ENCODE peak calls at places on chromosomes 1 and 21, in four cellular contexts. Y is uterus, N is Peyer's patch, L is cardiac muscle cell. H is an unnamed sample.
A peak's percentile ranks its signal among the peaks of the same experiment; 100 is the strongest.

GRCh38 chr1:203181586-203182376 is 4.7 kb downstream of the CHI3L1 start:
- DNase-seq in L (no peak), Y (no peak), N (peak; percentile 23), H (no peak)

GRCh38 chr1:31216016-31216415 is 23.7 kb downstream of the NKAIN1 start:
- DNase-seq in N (peak; percentile 82), Y (peak; percentile 34), L (peak; percentile 74), H (no peak)

GRCh38 chr1:50271337-50271736 is 151.9 kb downstream of the DMRTA2 start:
- DNase-seq in N (no peak), Y (no peak), L (no peak), H (no peak)

GRCh38 chr1:198157847-198158765 is 1.3 kb downstream of the NEK7 start:
- DNase-seq in Y (no peak), N (peak; percentile 41), L (no peak), H (no peak)

GRCh38 chr1:159162511-159163265 is 8.7 kb upstream of the CADM3 start:
- DNase-seq in N (no peak), Y (no peak), L (no peak), H (no peak)

GRCh38 chr1:51063121-51063520 is 38.9 kb upstream of the C1orf185 start:
- DNase-seq in N (no peak), L (no peak), Y (no peak), H (no peak)

GRCh38 chr1:117656202-117656641 is 50.4 kb downstream of the TENT5C start:
- DNase-seq in N (no peak), Y (no peak), L (no peak), H (no peak)

GRCh38 chr1:203402609-203403337 is 51.9 kb upstream of the FMOD start:
- DNase-seq in Y (peak; percentile 56), L (no peak), N (no peak), H (no peak)

GRCh38 chr1:100921110-100921706 is 25.3 kb downstream of the SLC30A7 start:
- DNase-seq in L (peak; percentile 73), N (no peak), Y (no peak), H (no peak)

GRCh38 chr1:159749630-159750029 is 31.1 kb upstream of the DUSP23 start:
- DNase-seq in N (no peak), Y (no peak), L (no peak), H (no peak)

GRCh38 chr1:110874303-110875215 is 1.6 kb downstream of the CD53 start:
- DNase-seq in N (no peak), L (no peak), Y (no peak), H (no peak)

GRCh38 chr1:194176212-194176611 is 989.8 kb upstream of the B3GALT2 start:
- DNase-seq in L (no peak), N (no peak), Y (no peak), H (no peak)

GRCh38 chr1:17273096-17273495 is 24.2 kb downstream of the PADI3 start:
- DNase-seq in Y (no peak), L (no peak), N (no peak), H (no peak)

GRCh38 chr1:51320967-51321923 is 9.1 kb downstream of the TTC39A start:
- DNase-seq in L (no peak), N (peak; percentile 37), Y (no peak), H (no peak)

GRCh38 chr1:117567435-117567834 is 38.4 kb upstream of the TENT5C start:
- DNase-seq in L (no peak), N (no peak), Y (no peak), H (no peak)

GRCh38 chr1:85047472-85048295 is 616 bp downstream of the MCOLN3 start:
- DNase-seq in N (peak; percentile 48), Y (no peak), L (no peak), H (no peak)

GRCh38 chr1:160622885-160623633 is 23.8 kb downstream of the SLAMF1 start:
- DNase-seq in N (no peak), Y (no peak), L (no peak), H (no peak)

GRCh38 chr1:22709227-22709626 is 1.4 kb upstream of the EPHB2 start:
- DNase-seq in N (no peak), Y (no peak), L (no peak), H (no peak)

GRCh38 chr1:199020904-199021303 is 382.1 kb downstream of the PTPRC start:
- DNase-seq in N (no peak), Y (no peak), L (no peak), H (no peak)

GRCh38 chr1:153544453-153545066 is 1.0 kb downstream of the S100A4 start:
- DNase-seq in L (no peak), N (no peak), Y (no peak), H (peak; percentile 25)

GRCh38 chr1:153547560-153548551 is 1.2 kb downstream of the S100A3 start:
- DNase-seq in N (peak; percentile 41), L (peak; percentile 19), Y (peak; percentile 17), H (peak; percentile 16)

GRCh38 chr1:153546796-153547559 is 1.4 kb upstream of the S100A4 start:
- DNase-seq in N (peak; percentile 37), Y (peak; percentile 17), L (no peak), H (peak; percentile 16)

GRCh38 chr1:153545067-153546055 is at the start of gene S100A4:
- DNase-seq in L (peak; percentile 96), N (peak; percentile 96), Y (peak; percentile 95), H (peak; percentile 95)

DNA sequence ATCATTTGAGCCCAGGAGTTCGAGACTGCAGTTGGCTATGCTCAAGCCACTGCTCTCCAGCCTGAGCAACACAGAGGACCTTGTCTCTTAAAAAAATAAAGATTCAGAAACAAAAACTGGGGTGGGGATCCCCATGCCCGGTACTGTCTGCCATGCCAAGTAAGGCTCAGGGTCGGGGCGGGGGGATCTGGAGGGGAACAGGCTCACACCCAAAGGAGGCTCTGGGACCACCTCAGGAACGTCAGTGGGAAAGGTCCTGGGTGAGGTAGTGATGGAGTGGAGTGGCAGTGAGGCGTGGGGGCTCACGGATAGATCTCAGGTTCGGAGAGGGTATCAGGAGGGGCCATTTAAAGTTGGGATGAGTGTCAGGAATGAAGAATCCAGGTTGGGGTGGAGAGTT is 765 bp upstream of the S100A4 start:
- DNase-seq in N (peak; percentile 30), Y (peak; percentile 20), L (no peak), H (peak; percentile 19)
- H3K4me1 ChIP-seq in N (peaks cover 4% of the 10 kb centered on the region), Y (peaks cover 31% of the 10 kb centered on the region), L (peaks cover 24% of the 10 kb centered on the region), H (peaks cover 93% of the 10 kb centered on the region)

GRCh38 chr1:5992814-5993552 is 758 bp upstream of the NPHP4 start:
- DNase-seq in Y (no peak), L (no peak), N (no peak), H (no peak)

GRCh38 chr1:5992034-5992813 is at the start of gene NPHP4:
- DNase-seq in N (peak; percentile 99), Y (peak; percentile 100), L (peak; percentile 99), H (peak; percentile 99)

GRCh38 chr1:5991784-5992033 is 516 bp downstream of the NPHP4 start:
- DNase-seq in L (no peak), Y (no peak), N (no peak), H (no peak)

GRCh38 chr1:5994713-5995621 is 2.7 kb upstream of the NPHP4 start:
- DNase-seq in Y (no peak), L (no peak), N (no peak), H (no peak)

GRCh38 chr1:5993553-5994510 is 1.6 kb upstream of the NPHP4 start:
- DNase-seq in N (no peak), L (no peak), Y (no peak), H (no peak)
- H3K27ac ChIP-seq in N (no peak overlapping the region), L (no peak overlapping the region), Y (no peak overlapping the region), H (no peak overlapping the region)

DNA sequence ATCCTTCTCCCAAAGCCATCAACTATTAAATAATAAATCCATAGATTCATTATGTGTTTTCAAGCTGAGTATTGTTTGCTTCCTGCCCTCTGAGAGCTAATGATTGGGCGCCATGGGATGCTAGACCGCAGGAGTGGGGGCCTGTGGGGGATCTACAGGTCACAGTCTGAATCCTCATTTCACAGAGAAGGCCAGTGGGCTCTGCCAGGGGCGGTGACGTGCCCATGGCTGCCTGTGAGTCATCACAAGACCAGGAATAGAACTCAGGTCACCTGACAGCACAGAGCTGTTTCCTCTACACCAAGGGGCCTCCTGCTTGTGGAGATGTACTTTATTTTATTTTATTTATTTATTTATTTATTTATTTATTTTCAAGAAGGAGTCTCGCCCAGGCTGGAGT is 15.0 kb downstream of the IL6R start:
- DNase-seq in Y (peak; percentile 95), N (peak; percentile 70), L (no peak), H (peak; percentile 97)
- H3K4me3 ChIP-seq in Y (no peak overlapping the region), N (no peak overlapping the region), L (no peak overlapping the region), H (peak overlapping the region; percentile 38)

GRCh38 chr21:37437376-37438080 is 71.0 kb downstream of the DYRK1A start:
- DNase-seq in Y (no peak), N (no peak), L (no peak), H (no peak)
- H3K4me1 ChIP-seq in Y (peaks cover 4% of the 10 kb centered on the region), N (no peaks in the 10 kb centered on the region), L (peaks cover 16% of the 10 kb centered on the region), H (no peaks in the 10 kb centered on the region)

GRCh38 chr1:4048921-4049320 is 148.8 kb upstream of the C1orf174 start:
- DNase-seq in N (no peak), Y (no peak), L (no peak), H (no peak)
- H3K27ac ChIP-seq in N (no peak overlapping the region), Y (no peak overlapping the region), L (no peak overlapping the region), H (no peak overlapping the region)

DNA sequence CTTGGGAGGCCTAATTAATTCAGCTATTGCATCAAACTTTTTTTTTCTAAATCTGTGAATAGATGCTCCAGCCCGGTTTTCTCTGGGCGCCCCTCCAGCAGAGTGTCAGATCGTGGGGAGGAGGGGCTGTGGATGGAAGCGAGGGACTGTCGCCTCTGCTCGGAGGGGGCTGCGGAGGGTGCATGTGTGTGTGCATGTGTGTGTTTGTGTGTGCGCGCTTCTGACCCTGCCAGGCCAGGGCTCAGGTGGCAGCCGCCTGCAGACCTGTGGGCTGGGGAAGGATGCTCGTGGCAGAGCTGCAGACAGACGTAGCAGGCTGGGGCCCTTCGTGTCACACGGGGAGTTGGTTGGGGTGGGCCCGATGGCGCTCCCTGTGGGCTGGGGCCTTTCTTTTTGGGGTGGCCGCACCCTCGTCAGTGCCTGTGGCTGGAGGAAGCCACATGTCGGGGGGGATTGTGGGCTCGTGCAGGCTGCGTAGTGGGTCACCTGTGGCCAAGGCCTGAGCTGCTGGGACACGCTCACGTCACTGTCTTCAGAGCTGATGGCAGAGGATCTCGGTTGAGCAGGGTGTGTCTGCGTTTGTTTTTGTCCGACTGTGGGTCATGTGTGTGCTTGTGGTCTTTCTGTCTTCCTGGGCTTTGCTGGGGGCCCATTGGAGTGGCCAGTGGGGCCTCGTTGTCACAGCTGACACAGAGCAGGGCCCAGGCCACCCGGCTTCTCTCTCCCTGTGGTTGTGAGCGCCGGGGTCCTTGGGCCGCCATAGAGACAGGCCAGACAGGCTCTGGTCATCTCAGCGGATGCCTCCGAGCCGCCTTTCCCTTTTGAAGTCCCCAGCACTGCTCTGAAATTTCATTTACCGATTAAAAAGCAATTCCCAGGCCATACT is 2.9 kb downstream of the SKI start:
- DNase-seq in Y (peak; percentile 55), L (no peak), N (peak; percentile 63), H (peak; percentile 45)
- H3K4me3 ChIP-seq in Y (peak overlapping the region; percentile 53), L (peak overlapping the region; percentile 56), N (peak overlapping the region; percentile 50), H (peak overlapping the region; percentile 84)